ENCODE peak calls at places on chromosomes 12 and 14, in four cellular contexts. One of them, this sample, is unnamed.

GRCh38 chr14:67768219-67768618 is 48.2 kb downstream of the ZFYVE26 start:
- DNase-seq in CD8-positive, alpha-beta T cell: no peak
- DNase-seq in psoas muscle: no peak
- DNase-seq in esophagus squamous epithelium: no peak
- DNase-seq in this sample: no peak

GRCh38 chr14:103626150-103626850 is 2.7 kb upstream of the KLC1 start:
- DNase-seq in esophagus squamous epithelium: no peak
- DNase-seq in psoas muscle: no peak
- DNase-seq in CD8-positive, alpha-beta T cell: no peak
- DNase-seq in this sample: no peak

GRCh38 chr14:59333668-59334067 is 131.5 kb downstream of the GPR135 start:
- DNase-seq in esophagus squamous epithelium: no peak
- DNase-seq in CD8-positive, alpha-beta T cell: no peak
- DNase-seq in psoas muscle: no peak
- DNase-seq in this sample: peak; percentile 65

GRCh38 chr12:11897923-11898322 is 172.8 kb upstream of the BCL2L14 start:
- DNase-seq in psoas muscle: no peak
- DNase-seq in esophagus squamous epithelium: no peak
- DNase-seq in CD8-positive, alpha-beta T cell: no peak
- DNase-seq in this sample: no peak

GRCh38 chr14:37429618-37430017 is 165.4 kb downstream of the FOXA1 start:
- DNase-seq in CD8-positive, alpha-beta T cell: no peak
- DNase-seq in esophagus squamous epithelium: no peak
- DNase-seq in psoas muscle: no peak
- DNase-seq in this sample: no peak

GRCh38 chr12:89501793-89502192 is 22.8 kb downstream of the GALNT4 start:
- DNase-seq in esophagus squamous epithelium: no peak
- DNase-seq in CD8-positive, alpha-beta T cell: no peak
- DNase-seq in psoas muscle: no peak
- DNase-seq in this sample: no peak

GRCh38 chr12:121786441-121786825 is 7.1 kb downstream of the RHOF start:
- DNase-seq in CD8-positive, alpha-beta T cell: no peak
- DNase-seq in esophagus squamous epithelium: no peak
- DNase-seq in psoas muscle: peak; percentile 82
- DNase-seq in this sample: peak; percentile 89

GRCh38 chr12:105212431-105212830 is 23.5 kb downstream of the APPL2 start:
- DNase-seq in esophagus squamous epithelium: no peak
- DNase-seq in psoas muscle: no peak
- DNase-seq in CD8-positive, alpha-beta T cell: no peak
- DNase-seq in this sample: no peak

GRCh38 chr14:91227183-91227628 is 17.3 kb downstream of the GPR68 start:
- DNase-seq in CD8-positive, alpha-beta T cell: no peak
- DNase-seq in psoas muscle: no peak
- DNase-seq in esophagus squamous epithelium: no peak
- DNase-seq in this sample: no peak

GRCh38 chr12:54376596-54377468 is 7.7 kb downstream of the ZNF385A start:
- DNase-seq in CD8-positive, alpha-beta T cell: no peak
- DNase-seq in psoas muscle: peak; percentile 61
- DNase-seq in esophagus squamous epithelium: no peak
- DNase-seq in this sample: no peak

GRCh38 chr14:54901380-54902142 is 1.1 kb downstream of the GCH1 start:
- DNase-seq in esophagus squamous epithelium: no peak
- DNase-seq in CD8-positive, alpha-beta T cell: peak; percentile 52
- DNase-seq in psoas muscle: no peak
- DNase-seq in this sample: peak; percentile 22

GRCh38 chr14:22780105-22780679 is 13.7 kb downstream of the OXA1L start:
- DNase-seq in esophagus squamous epithelium: no peak
- DNase-seq in CD8-positive, alpha-beta T cell: no peak
- DNase-seq in psoas muscle: no peak
- DNase-seq in this sample: no peak

GRCh38 chr12:64221656-64222010 is 463 bp downstream of the KICS2 start:
- DNase-seq in psoas muscle: peak; percentile 90
- DNase-seq in CD8-positive, alpha-beta T cell: no peak
- DNase-seq in esophagus squamous epithelium: peak; percentile 29
- DNase-seq in this sample: peak; percentile 81

GRCh38 chr12:77213316-77213715 is 147.9 kb upstream of the E2F7 start:
- DNase-seq in CD8-positive, alpha-beta T cell: no peak
- DNase-seq in psoas muscle: no peak
- DNase-seq in esophagus squamous epithelium: no peak
- DNase-seq in this sample: no peak

GRCh38 chr12:66129934-66130266 is 650 bp downstream of the LLPH start:
- DNase-seq in CD8-positive, alpha-beta T cell: no peak
- DNase-seq in esophagus squamous epithelium: no peak
- DNase-seq in psoas muscle: no peak
- DNase-seq in this sample: peak; percentile 23

GRCh38 chr12:32198555-32198954 is 91.9 kb downstream of the BICD1 start:
- DNase-seq in CD8-positive, alpha-beta T cell: no peak
- DNase-seq in psoas muscle: no peak
- DNase-seq in esophagus squamous epithelium: no peak
- DNase-seq in this sample: peak; percentile 70

GRCh38 chr12:79408665-79409064 is 282.1 kb downstream of the PAWR start:
- DNase-seq in CD8-positive, alpha-beta T cell: no peak
- DNase-seq in esophagus squamous epithelium: no peak
- DNase-seq in psoas muscle: no peak
- DNase-seq in this sample: no peak

GRCh38 chr12:105083551-105084105 is 630 bp downstream of the ALDH1L2 start:
- DNase-seq in psoas muscle: peak; percentile 78
- DNase-seq in esophagus squamous epithelium: no peak
- DNase-seq in CD8-positive, alpha-beta T cell: no peak
- DNase-seq in this sample: no peak

GRCh38 chr14:30573203-30573814 is 14.4 kb downstream of the G2E3 start:
- DNase-seq in esophagus squamous epithelium: no peak
- DNase-seq in CD8-positive, alpha-beta T cell: no peak
- DNase-seq in psoas muscle: no peak
- DNase-seq in this sample: no peak

GRCh38 chr14:22850944-22851790 is 14.8 kb downstream of the MMP14 start:
- DNase-seq in esophagus squamous epithelium: no peak
- DNase-seq in CD8-positive, alpha-beta T cell: no peak
- DNase-seq in psoas muscle: peak; percentile 94
- DNase-seq in this sample: peak; percentile 48

GRCh38 chr14:76957224-76957881 is 71.2 kb downstream of the IRF2BPL start:
- DNase-seq in CD8-positive, alpha-beta T cell: no peak
- DNase-seq in psoas muscle: no peak
- DNase-seq in esophagus squamous epithelium: no peak
- DNase-seq in this sample: no peak

GRCh38 chr12:93702707-93703305 is 25.6 kb downstream of the CRADD start:
- DNase-seq in psoas muscle: no peak
- DNase-seq in CD8-positive, alpha-beta T cell: no peak
- DNase-seq in esophagus squamous epithelium: no peak
- DNase-seq in this sample: no peak

GRCh38 chr12:93704122-93704521 is 26.9 kb downstream of the CRADD start:
- DNase-seq in psoas muscle: no peak
- DNase-seq in CD8-positive, alpha-beta T cell: no peak
- DNase-seq in esophagus squamous epithelium: no peak
- DNase-seq in this sample: no peak

GRCh38 chr12:93698307-93699092 is 21.3 kb downstream of the CRADD start:
- DNase-seq in esophagus squamous epithelium: no peak
- DNase-seq in psoas muscle: no peak
- DNase-seq in CD8-positive, alpha-beta T cell: no peak
- DNase-seq in this sample: no peak

GRCh38 chr12:93696462-93696861 is 19.3 kb downstream of the CRADD start:
- DNase-seq in CD8-positive, alpha-beta T cell: no peak
- DNase-seq in psoas muscle: no peak
- DNase-seq in esophagus squamous epithelium: no peak
- DNase-seq in this sample: no peak

GRCh38 chr12:93699271-93700141 is 22.3 kb downstream of the CRADD start:
- DNase-seq in CD8-positive, alpha-beta T cell: no peak
- DNase-seq in esophagus squamous epithelium: no peak
- DNase-seq in psoas muscle: no peak
- DNase-seq in this sample: no peak
- H3K27ac ChIP-seq in CD8-positive, alpha-beta T cell: no peak overlapping the region
- H3K27ac ChIP-seq in esophagus squamous epithelium: peak overlapping the region; percentile 51
- H3K27ac ChIP-seq in psoas muscle: no peak overlapping the region
- H3K27ac ChIP-seq in this sample: no peak overlapping the region

GRCh38 chr14:63457498-63457897 is 85.7 kb downstream of the PPP2R5E start:
- DNase-seq in esophagus squamous epithelium: no peak
- DNase-seq in psoas muscle: no peak
- DNase-seq in CD8-positive, alpha-beta T cell: no peak
- DNase-seq in this sample: no peak

GRCh38 chr14:63454863-63455622 is 88.1 kb downstream of the PPP2R5E start:
- DNase-seq in CD8-positive, alpha-beta T cell: no peak
- DNase-seq in psoas muscle: no peak
- DNase-seq in esophagus squamous epithelium: no peak
- DNase-seq in this sample: no peak

GRCh38 chr14:63460594-63461132 is 82.5 kb downstream of the PPP2R5E start:
- DNase-seq in esophagus squamous epithelium: no peak
- DNase-seq in psoas muscle: no peak
- DNase-seq in CD8-positive, alpha-beta T cell: no peak
- DNase-seq in this sample: no peak

GRCh38 chr14:63454436-63454835 is 88.7 kb downstream of the PPP2R5E start:
- DNase-seq in esophagus squamous epithelium: no peak
- DNase-seq in CD8-positive, alpha-beta T cell: no peak
- DNase-seq in psoas muscle: no peak
- DNase-seq in this sample: no peak

DNA sequence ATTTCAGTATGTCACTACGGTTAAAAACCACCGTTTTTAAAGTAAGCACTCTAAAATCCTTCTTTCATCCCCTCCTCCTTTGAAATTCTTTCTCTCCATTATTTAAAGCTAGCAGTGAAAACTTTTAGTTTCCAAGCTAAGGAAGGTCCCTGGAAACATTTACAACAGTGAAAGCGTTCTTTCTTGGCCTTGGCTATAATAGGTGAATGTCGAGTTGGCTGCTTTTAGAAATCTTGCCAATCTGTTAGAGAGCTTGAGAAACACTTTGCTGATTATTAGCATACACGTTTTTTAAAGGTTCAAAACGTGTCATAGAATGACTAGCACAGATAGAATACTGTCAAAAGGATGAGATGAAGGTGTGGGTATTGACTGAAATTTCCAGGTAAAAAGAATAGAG is 83.4 kb downstream of the PPP2R5E start:
- DNase-seq in esophagus squamous epithelium: no peak
- DNase-seq in CD8-positive, alpha-beta T cell: no peak
- DNase-seq in psoas muscle: no peak
- DNase-seq in this sample: no peak
- TF ChIP-seq CTCF in esophagus squamous epithelium: no peak
- TF ChIP-seq CTCF in CD8-positive, alpha-beta T cell: no peak
- TF ChIP-seq CTCF in psoas muscle: no peak
- TF ChIP-seq CTCF in this sample: no peak

DNA sequence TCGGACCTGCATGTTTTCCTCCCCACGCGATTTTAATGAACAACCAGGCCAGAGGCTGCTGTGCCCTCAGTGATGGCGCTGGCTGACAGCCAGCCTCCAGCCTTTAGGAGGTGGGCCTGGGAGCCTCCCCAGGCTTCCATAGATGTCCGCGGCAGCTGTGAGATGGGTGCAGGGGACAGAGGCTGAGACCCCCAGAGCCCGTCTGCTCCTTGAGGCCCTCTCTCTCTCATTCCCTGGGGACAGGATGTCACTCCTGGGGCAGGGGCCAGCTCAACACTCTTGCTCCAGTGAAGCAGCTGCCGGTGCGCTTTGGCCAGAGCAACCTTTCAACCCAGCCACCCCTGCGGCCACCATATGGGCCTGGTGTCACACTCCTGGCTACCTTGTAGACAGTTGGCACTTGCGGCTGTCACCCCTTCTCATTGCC is 24.8 kb downstream of the MVK start:
- DNase-seq in CD8-positive, alpha-beta T cell: no peak
- DNase-seq in psoas muscle: no peak
- DNase-seq in esophagus squamous epithelium: no peak
- DNase-seq in this sample: no peak
- H3K27ac ChIP-seq in CD8-positive, alpha-beta T cell: no peak overlapping the region
- H3K27ac ChIP-seq in psoas muscle: no peak overlapping the region
- H3K27ac ChIP-seq in esophagus squamous epithelium: no peak overlapping the region
- H3K27ac ChIP-seq in this sample: peak overlapping the region; percentile 52

GRCh38 chr14:39733741-39734140 is 301.5 kb upstream of the FBXO33 start:
- DNase-seq in psoas muscle: no peak
- DNase-seq in CD8-positive, alpha-beta T cell: no peak
- DNase-seq in esophagus squamous epithelium: no peak
- DNase-seq in this sample: no peak

GRCh38 chr14:39726563-39726962 is 294.3 kb upstream of the FBXO33 start:
- DNase-seq in psoas muscle: no peak
- DNase-seq in esophagus squamous epithelium: no peak
- DNase-seq in CD8-positive, alpha-beta T cell: no peak
- DNase-seq in this sample: no peak

GRCh38 chr14:39734306-39734705 is 302.1 kb upstream of the FBXO33 start:
- DNase-seq in esophagus squamous epithelium: no peak
- DNase-seq in psoas muscle: no peak
- DNase-seq in CD8-positive, alpha-beta T cell: no peak
- DNase-seq in this sample: no peak

DNA sequence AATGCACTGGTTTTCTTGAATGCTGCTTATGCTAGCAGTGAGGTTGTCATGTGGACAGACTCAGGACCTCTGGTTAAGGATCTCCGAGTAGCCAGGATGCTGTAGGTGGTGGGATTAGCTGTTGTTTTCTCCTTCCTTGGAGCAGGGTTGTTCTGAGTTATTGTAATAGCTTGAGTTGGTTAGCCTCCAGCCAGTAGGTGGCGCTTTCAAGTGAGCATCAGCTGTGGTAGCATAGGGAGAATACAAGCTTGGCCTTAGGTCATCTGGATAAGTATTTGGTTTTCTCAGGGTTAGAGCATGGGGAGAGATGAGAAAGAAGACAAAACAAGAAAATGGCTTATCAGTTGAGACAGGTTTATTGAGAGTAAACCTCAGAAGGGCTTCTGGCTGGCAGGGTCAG is 299.7 kb upstream of the FBXO33 start:
- DNase-seq in esophagus squamous epithelium: no peak
- DNase-seq in psoas muscle: no peak
- DNase-seq in CD8-positive, alpha-beta T cell: no peak
- DNase-seq in this sample: no peak
- TF ChIP-seq CTCF in esophagus squamous epithelium: no peak
- TF ChIP-seq CTCF in psoas muscle: no peak
- TF ChIP-seq CTCF in CD8-positive, alpha-beta T cell: no peak
- TF ChIP-seq CTCF in this sample: no peak

GRCh38 chr14:100875861-100876590 is 27.5 kb downstream of the RTL1 start:
- DNase-seq in CD8-positive, alpha-beta T cell: no peak
- DNase-seq in psoas muscle: peak; percentile 26
- DNase-seq in esophagus squamous epithelium: no peak
- DNase-seq in this sample: no peak
- H3K27ac ChIP-seq in CD8-positive, alpha-beta T cell: no peak overlapping the region
- H3K27ac ChIP-seq in psoas muscle: no peak overlapping the region
- H3K27ac ChIP-seq in esophagus squamous epithelium: no peak overlapping the region
- H3K27ac ChIP-seq in this sample: no peak overlapping the region

GRCh38 chr12:71509705-71510104 is 70.1 kb downstream of the LGR5 start:
- DNase-seq in CD8-positive, alpha-beta T cell: no peak
- DNase-seq in esophagus squamous epithelium: no peak
- DNase-seq in psoas muscle: no peak
- DNase-seq in this sample: no peak
- TF ChIP-seq CTCF in CD8-positive, alpha-beta T cell: no peak
- TF ChIP-seq CTCF in esophagus squamous epithelium: no peak
- TF ChIP-seq CTCF in psoas muscle: no peak
- TF ChIP-seq CTCF in this sample: no peak

GRCh38 chr12:113260636-113261300 is 39.5 kb downstream of the TPCN1 start:
- DNase-seq in CD8-positive, alpha-beta T cell: no peak
- DNase-seq in esophagus squamous epithelium: no peak
- DNase-seq in psoas muscle: peak; percentile 27
- DNase-seq in this sample: no peak

GRCh38 chr12:113261847-113262470 is 40.7 kb downstream of the TPCN1 start:
- DNase-seq in psoas muscle: peak; percentile 12
- DNase-seq in esophagus squamous epithelium: no peak
- DNase-seq in CD8-positive, alpha-beta T cell: no peak
- DNase-seq in this sample: no peak

GRCh38 chr12:113257564-113257963 is 36.3 kb downstream of the TPCN1 start:
- DNase-seq in esophagus squamous epithelium: no peak
- DNase-seq in CD8-positive, alpha-beta T cell: no peak
- DNase-seq in psoas muscle: no peak
- DNase-seq in this sample: no peak

GRCh38 chr12:113260127-113260526 is 38.9 kb downstream of the TPCN1 start:
- DNase-seq in esophagus squamous epithelium: no peak
- DNase-seq in psoas muscle: peak; percentile 41
- DNase-seq in CD8-positive, alpha-beta T cell: no peak
- DNase-seq in this sample: no peak

GRCh38 chr12:113259499-113259953 is 38.3 kb downstream of the TPCN1 start:
- DNase-seq in esophagus squamous epithelium: no peak
- DNase-seq in psoas muscle: peak; percentile 97
- DNase-seq in CD8-positive, alpha-beta T cell: no peak
- DNase-seq in this sample: no peak
- H3K27ac ChIP-seq in esophagus squamous epithelium: peak overlapping the region; percentile 27
- H3K27ac ChIP-seq in psoas muscle: peak overlapping the region; percentile 75
- H3K27ac ChIP-seq in CD8-positive, alpha-beta T cell: no peak overlapping the region
- H3K27ac ChIP-seq in this sample: peak overlapping the region; percentile 39